ENCODE peak calls at places on chromosomes 13 and 19, in six cellular contexts. J is HepG2, N is SK-N-SH, E is A549, G is GM23338, C is GM12878. I is an unnamed sample.

GRCh38 chr13:88189724-88190123 is 518.6 kb downstream of the SLITRK5 start:
- DNase-seq in C (no peak), G (no peak), J (no peak), N (no peak), E (no peak), I (no peak)

GRCh38 chr13:49806126-49806536 is 13.6 kb upstream of the KPNA3 start:
- DNase-seq in J (peak; percentile 90), N (no peak), G (no peak), C (no peak), E (no peak), I (no peak)

GRCh38 chr19:2477732-2478191 is 1.8 kb downstream of the GADD45B start:
- DNase-seq in N (no peak), C (no peak), J (no peak), G (no peak), E (no peak), I (no peak)

GRCh38 chr19:35986664-35987570 is 8.1 kb upstream of the SDHAF1 start:
- DNase-seq in N (peak; percentile 90), E (peak; percentile 81), C (no peak), G (peak; percentile 83), J (no peak), I (no peak)

GRCh38 chr13:73177017-73177416 is 118.2 kb downstream of the KLF5 start:
- DNase-seq in G (no peak), E (no peak), C (no peak), N (no peak), J (no peak), I (no peak)

GRCh38 chr13:112202266-112202665 is 135.3 kb downstream of the SOX1 start:
- DNase-seq in E (no peak), C (no peak), J (no peak), G (no peak), N (no peak), I (no peak)

GRCh38 chr13:30864352-30865130 is 41.5 kb upstream of the MEDAG start:
- DNase-seq in N (peak; percentile 71), E (no peak), C (no peak), J (no peak), G (peak; percentile 30), I (no peak)

GRCh38 chr19:43445426-43445825 is 20.0 kb downstream of the LYPD3 start:
- DNase-seq in E (no peak), J (no peak), N (no peak), C (no peak), G (no peak), I (no peak)

GRCh38 chr19:15118789-15119494 is 11.7 kb downstream of the SYDE1 start:
- DNase-seq in C (no peak), G (no peak), N (no peak), J (no peak), E (no peak), I (no peak)

GRCh38 chr19:45151821-45152503 is 8.8 kb downstream of the NKPD1 start:
- DNase-seq in G (peak; percentile 60), C (no peak), J (no peak), N (no peak), E (no peak), I (no peak)

GRCh38 chr13:98979012-98979411 is 1.1 kb upstream of the DOCK9 start:
- DNase-seq in C (no peak), J (no peak), E (no peak), N (no peak), G (no peak), I (no peak)

GRCh38 chr13:77171451-77171850 is 144.5 kb upstream of the FBXL3 start:
- DNase-seq in G (no peak), J (no peak), N (no peak), C (no peak), E (no peak), I (no peak)

GRCh38 chr19:50898018-50898417 is 13.2 kb downstream of the KLK4 start:
- DNase-seq in E (no peak), J (no peak), N (no peak), C (no peak), G (no peak), I (no peak)

GRCh38 chr13:51781246-51782022 is 22.5 kb downstream of the DHRS12 start:
- DNase-seq in J (no peak), G (peak; percentile 74), E (no peak), N (peak; percentile 63), C (no peak), I (no peak)

GRCh38 chr13:108326318-108326717 is 56.8 kb downstream of the TNFSF13B start:
- DNase-seq in J (peak; percentile 13), E (no peak), C (peak; percentile 8), G (peak; percentile 27), N (no peak), I (no peak)

GRCh38 chr13:112554214-112554850 is 33.6 kb downstream of the TUBGCP3 start:
- DNase-seq in E (no peak), G (no peak), C (no peak), N (no peak), J (no peak), I (no peak)

GRCh38 chr13:98433654-98434053 is 143.3 kb downstream of the STK24 start:
- DNase-seq in J (no peak), N (no peak), G (no peak), E (no peak), C (no peak), I (no peak)

GRCh38 chr13:43042410-43042921 is 19.1 kb downstream of the DNAJC15 start:
- DNase-seq in C (no peak), N (no peak), J (no peak), E (no peak), G (no peak), I (no peak)

GRCh38 chr19:43527860-43528622 is 1.0 kb upstream of the ETHE1 start:
- DNase-seq in E (no peak), C (no peak), J (no peak), N (no peak), G (no peak), I (no peak)

GRCh38 chr19:6811378-6811777 is 38.9 kb downstream of the VAV1 start:
- DNase-seq in C (no peak), N (no peak), G (no peak), E (no peak), J (no peak), I (no peak)

GRCh38 chr13:66995366-66995663 is 234.8 kb downstream of the PCDH9 start:
- DNase-seq in E (no peak), G (no peak), C (no peak), J (no peak), N (no peak), I (no peak)

GRCh38 chr13:78194904-78195639 is 276.4 kb upstream of the EDNRB start:
- DNase-seq in E (no peak), N (no peak), G (peak; percentile 21), C (no peak), J (no peak), I (no peak)

GRCh38 chr19:2043269-2043641 is 7.8 kb downstream of the MKNK2 start:
- DNase-seq in C (no peak), G (no peak), E (no peak), N (no peak), J (no peak), I (no peak)

GRCh38 chr19:37977391-37977790 is 70.4 kb downstream of the SIPA1L3 start:
- DNase-seq in N (no peak), C (no peak), G (no peak), J (no peak), E (no peak), I (no peak)

GRCh38 chr13:39417643-39418042 is 185.3 kb downstream of the LHFPL6 start:
- DNase-seq in J (no peak), G (peak; percentile 52), C (no peak), N (no peak), E (no peak), I (no peak)

GRCh38 chr13:80509264-80509663 is 168.3 kb upstream of the SPRY2 start:
- DNase-seq in N (no peak), J (no peak), C (no peak), E (no peak), G (no peak), I (no peak)

DNA sequence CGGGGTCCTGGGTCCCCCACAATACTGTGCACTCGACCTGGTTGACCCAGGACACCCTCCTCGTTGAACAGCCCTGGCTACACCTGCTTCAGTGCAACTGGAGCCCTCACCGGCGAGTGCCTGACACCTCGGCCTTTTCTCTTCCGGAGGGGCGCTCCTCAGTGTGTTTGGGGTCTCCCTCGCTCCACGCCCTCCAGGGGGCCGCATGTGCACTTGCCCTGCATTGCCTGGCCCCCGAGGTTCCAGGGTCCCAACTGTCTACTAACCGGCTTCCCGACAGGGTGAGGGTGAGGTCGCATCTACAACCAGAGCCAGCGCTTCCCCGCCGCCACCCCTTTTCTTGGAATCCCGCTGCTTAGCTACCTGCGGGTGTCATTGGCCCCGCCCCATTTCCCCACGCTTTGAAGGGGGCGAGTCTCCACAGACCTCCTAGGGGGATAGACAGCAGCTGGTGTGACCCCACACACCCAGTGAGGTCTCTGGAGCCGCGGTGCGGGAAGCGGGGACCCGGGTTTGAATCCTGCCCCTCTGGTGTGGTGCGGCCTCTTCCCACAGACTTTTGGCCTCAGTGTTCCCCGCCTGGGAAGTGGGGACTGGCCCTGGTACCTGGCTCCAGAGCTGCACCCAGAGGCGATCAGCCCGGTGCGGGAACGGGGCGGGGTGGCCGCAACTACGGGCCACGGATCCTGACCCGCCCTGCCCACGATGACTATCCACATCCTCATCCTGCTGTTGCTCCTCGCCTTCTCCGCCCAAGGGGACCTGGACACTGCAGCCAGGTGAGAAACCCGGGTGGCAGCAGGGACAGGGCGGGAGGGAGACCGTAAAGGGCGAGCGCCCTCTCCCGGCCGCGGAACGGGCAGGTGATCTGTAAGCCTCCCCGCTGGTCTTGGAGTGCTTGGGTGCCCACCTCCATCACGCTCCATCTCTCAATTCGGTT is at the start of gene ADM5:
- DNase-seq in G (peak; percentile 85), C (no peak), N (peak; percentile 82), J (no peak), E (no peak), I (no peak)
- TF ChIP-seq CTCF in G (peak; percentile 69), C (peak; percentile 36), N (peak; percentile 76), J (no peak), E (no peak), I (no peak)

GRCh38 chr13:46963874-46964273 is 67.0 kb upstream of the HTR2A start:
- DNase-seq in E (no peak), J (no peak), C (no peak), G (no peak), N (no peak), I (no peak)

GRCh38 chr13:46968450-46968849 is 71.6 kb upstream of the HTR2A start:
- DNase-seq in N (no peak), G (no peak), C (no peak), E (no peak), J (no peak), I (no peak)

GRCh38 chr13:46961719-46962118 is 64.9 kb upstream of the HTR2A start:
- DNase-seq in J (no peak), E (peak; percentile 2), C (peak; percentile 86), G (no peak), N (no peak), I (no peak)

GRCh38 chr13:46962286-46962941 is 65.6 kb upstream of the HTR2A start:
- DNase-seq in C (no peak), G (peak; percentile 62), N (no peak), E (no peak), J (no peak), I (no peak)

GRCh38 chr13:46964789-46965527 is 68.1 kb upstream of the HTR2A start:
- DNase-seq in C (no peak), E (no peak), J (no peak), G (no peak), N (no peak), I (no peak)
- TF ChIP-seq REST in C (no peak), E (no peak), J (no peak), G (no peak), N (no peak), I (no peak)

GRCh38 chr13:24746618-24747247 is 17.2 kb upstream of the RNF17 start:
- DNase-seq in J (no peak), G (peak; percentile 75), C (no peak), N (no peak), E (peak; percentile 17), I (no peak)
- H3K4me3 ChIP-seq in J (no peak overlapping the region), G (peak overlapping the region; percentile 60), C (peak overlapping the region; percentile 30), N (no peak overlapping the region), E (peak overlapping the region; percentile 52), I (peak overlapping the region; percentile 36)

GRCh38 chr19:9620842-9621155 is 233 bp downstream of the ZNF561 start:
- DNase-seq in N (no peak), C (no peak), G (no peak), E (no peak), J (no peak), I (no peak)
- TF ChIP-seq CTCF in N (no peak), C (no peak), G (no peak), E (no peak), J (no peak), I (no peak)

I was measured in Panc1.